ENCODE peak calls at places on chromosomes 1 and 21, in nine cellular contexts. Q is HCT116, O is nucleus accumbens, A is activated T-helper 1 cell treated with Interleukin-2 at 50 U/mL for 16 hours, M is ovary, I is NCI-H1436, N is dorsolateral prefrontal cortex, P is upper lobe of right lung, G is lower lobe of right lung. X is an unnamed sample.
A peak's percentile ranks its signal among the peaks of the same experiment; 100 is the strongest.

GRCh38 chr1:212566522-212567479 is 41.8 kb upstream of the ATF3 start:
- DNase-seq in Q (peak; percentile 45), O (peak; percentile 25), A (peak; percentile 24), M (peak; percentile 29), I (peak; percentile 79), N (no peak), P (no peak), G (no peak), X (no peak)

GRCh38 chr1:110503471-110503870 is 15.5 kb downstream of the KCNA10 start:
- DNase-seq in Q (no peak), O (no peak), A (no peak), M (no peak), I (no peak), N (no peak), P (no peak), G (peak; percentile 6), X (no peak)

GRCh38 chr1:231493421-231494185 is 34.9 kb upstream of the TSNAX start:
- DNase-seq in Q (no peak), O (no peak), A (no peak), M (no peak), I (no peak), N (no peak), P (no peak), G (no peak), X (no peak)

GRCh38 chr1:40917995-40918711 is 56.0 kb upstream of the CITED4 start:
- DNase-seq in Q (no peak), O (no peak), A (no peak), M (no peak), I (no peak), N (no peak), P (no peak), G (no peak), X (no peak)

GRCh38 chr1:84668185-84668584 is 22.1 kb downstream of the SSX2IP start:
- DNase-seq in Q (no peak), O (no peak), A (no peak), M (no peak), I (no peak), N (no peak), P (no peak), G (no peak), X (no peak)

GRCh38 chr1:89844860-89845259 is 24.0 kb downstream of the LRRC8D start:
- DNase-seq in Q (no peak), O (no peak), A (no peak), M (no peak), I (no peak), N (no peak), P (no peak), G (no peak), X (no peak)

GRCh38 chr21:17784604-17785402 is 34.4 kb downstream of the C21orf91 start:
- DNase-seq in Q (no peak), O (no peak), A (no peak), M (no peak), I (no peak), N (no peak), P (no peak), G (no peak), X (no peak)

GRCh38 chr21:35743571-35743970 is 316.8 kb downstream of the SETD4 start:
- DNase-seq in Q (no peak), O (no peak), A (no peak), M (no peak), I (no peak), N (no peak), P (no peak), G (no peak), X (no peak)

GRCh38 chr1:229792576-229792975 is 166.5 kb downstream of the URB2 start:
- DNase-seq in Q (no peak), O (no peak), A (no peak), M (no peak), I (no peak), N (no peak), P (no peak), G (no peak), X (no peak)

GRCh38 chr1:13757693-13758092 is 57.7 kb downstream of the PRDM2 start:
- DNase-seq in Q (no peak), O (no peak), A (no peak), M (no peak), I (no peak), N (no peak), P (no peak), G (no peak), X (no peak)

GRCh38 chr1:202122639-202123335 is at the start of gene GPR37L1:
- DNase-seq in Q (no peak), O (peak; percentile 91), A (no peak), M (no peak), I (no peak), N (peak; percentile 86), P (peak; percentile 87), G (peak; percentile 76), X (no peak)

GRCh38 chr1:29651684-29652665 is 415.7 kb downstream of the PTPRU start:
- DNase-seq in Q (no peak), O (no peak), A (no peak), M (no peak), I (no peak), N (no peak), P (peak; percentile 26), G (no peak), X (no peak)

GRCh38 chr1:207789386-207789785 is 37.5 kb downstream of the CD46 start:
- DNase-seq in Q (no peak), O (no peak), A (no peak), M (no peak), I (no peak), N (no peak), P (no peak), G (no peak), X (no peak)

GRCh38 chr1:145782166-145783099 is 41.5 kb downstream of the RNF115 start:
- DNase-seq in Q (peak; percentile 77), O (no peak), A (no peak), M (no peak), I (no peak), N (no peak), P (no peak), G (no peak), X (no peak)

GRCh38 chr1:161420763-161421455 is 53.2 kb upstream of the CFAP126 start:
- DNase-seq in Q (peak; percentile 69), O (no peak), A (no peak), M (no peak), I (no peak), N (no peak), P (no peak), G (no peak), X (no peak)

GRCh38 chr21:42093991-42094417 is 22.9 kb downstream of the UMODL1 start:
- DNase-seq in Q (no peak), O (peak; percentile 54), A (no peak), M (no peak), I (no peak), N (peak; percentile 64), P (no peak), G (no peak), X (no peak)

GRCh38 chr1:155179107-155180031 is 5.7 kb downstream of the TRIM46 start:
- DNase-seq in Q (no peak), O (no peak), A (no peak), M (peak; percentile 22), I (no peak), N (no peak), P (peak; percentile 68), G (no peak), X (no peak)

GRCh38 chr1:23211955-23212354 is 5.3 kb downstream of the HTR1D start:
- DNase-seq in Q (no peak), O (no peak), A (no peak), M (no peak), I (no peak), N (no peak), P (no peak), G (no peak), X (no peak)

GRCh38 chr1:147077081-147077480 is 95.2 kb downstream of the PRKAB2 start:
- DNase-seq in Q (no peak), O (no peak), A (no peak), M (no peak), I (no peak), N (no peak), P (no peak), G (no peak), X (no peak)

GRCh38 chr1:197761654-197762053 is 13.6 kb downstream of the DENND1B start:
- DNase-seq in Q (no peak), O (no peak), A (no peak), M (no peak), I (no peak), N (no peak), P (no peak), G (no peak), X (no peak)

GRCh38 chr21:28132713-28133112 is 860.0 kb downstream of the LTN1 start:
- DNase-seq in Q (no peak), O (no peak), A (no peak), M (no peak), I (no peak), N (no peak), P (no peak), G (no peak), X (no peak)

GRCh38 chr1:164644774-164645634 is 86.0 kb downstream of the PBX1 start:
- DNase-seq in Q (peak; percentile 27), O (no peak), A (no peak), M (no peak), I (no peak), N (no peak), P (no peak), G (no peak), X (no peak)

GRCh38 chr1:233668146-233668724 is 54.3 kb downstream of the KCNK1 start:
- DNase-seq in Q (no peak), O (no peak), A (no peak), M (no peak), I (no peak), N (no peak), P (no peak), G (no peak), X (no peak)

GRCh38 chr1:174812026-174812425 is 187.7 kb upstream of the CACYBP start:
- DNase-seq in Q (no peak), O (no peak), A (no peak), M (no peak), I (no peak), N (no peak), P (no peak), G (no peak), X (no peak)

GRCh38 chr1:31723828-31724359 is 20.1 kb upstream of the COL16A1 start:
- DNase-seq in Q (no peak), O (peak; percentile 53), A (no peak), M (peak; percentile 64), I (no peak), N (peak; percentile 78), P (peak; percentile 79), G (peak; percentile 72), X (no peak)

GRCh38 chr1:229410692-229411433 is 23.0 kb downstream of the ACTA1 start:
- DNase-seq in Q (no peak), O (peak; percentile 54), A (no peak), M (peak; percentile 49), I (peak; percentile 87), N (peak; percentile 91), P (no peak), G (no peak), X (no peak)

GRCh38 chr21:21096956-21097355 is 98.7 kb downstream of the NCAM2 start:
- DNase-seq in Q (no peak), O (no peak), A (no peak), M (no peak), I (no peak), N (no peak), P (no peak), G (no peak), X (no peak)

GRCh38 chr1:235100124-235100801 is 28.4 kb downstream of the TOMM20 start:
- DNase-seq in Q (no peak), O (no peak), A (no peak), M (peak; percentile 46), I (no peak), N (no peak), P (no peak), G (no peak), X (no peak)

GRCh38 chr1:151196292-151196800 is 2.0 kb upstream of the PIP5K1A start:
- DNase-seq in Q (peak; percentile 80), O (peak; percentile 51), A (peak; percentile 8), M (peak; percentile 82), I (peak; percentile 27), N (no peak), P (no peak), G (no peak), X (peak; percentile 15)

GRCh38 chr21:30831194-30831765 is 1.7 kb upstream of the KRTAP7-1 start:
- DNase-seq in Q (peak; percentile 3), O (no peak), A (no peak), M (no peak), I (no peak), N (no peak), P (no peak), G (no peak), X (no peak)

GRCh38 chr21:29660047-29660720 is 279.6 kb downstream of the GRIK1 start:
- DNase-seq in Q (no peak), O (no peak), A (no peak), M (no peak), I (no peak), N (no peak), P (no peak), G (no peak), X (no peak)